ENCODE peak calls at places on chromosome 21, in seven cellular contexts. J is OCI-LY7, X is fibroblast of lung, I is lung, F is transverse colon, Z is heart right ventricle, K is psoas muscle. M is an unnamed sample. For H3K9me3, the result is how much of the 10 kb centered on the place peaks cover.

GRCh38 chr21:35095859-35096291 is 46.8 kb upstream of the RUNX1 start:
- DNase-seq in F (no peak), Z (no peak), J (no peak), I (no peak), X (peak), K (no peak), M (no peak)

GRCh38 chr21:18840239-18840638 is 436.7 kb upstream of the TMPRSS15 start:
- DNase-seq in F (no peak), X (no peak), K (no peak), Z (no peak), J (peak), I (no peak), M (no peak)

GRCh38 chr21:41678944-41679343 is 87.9 kb downstream of the RIPK4 start:
- DNase-seq in Z (peak), F (peak), I (peak), J (no peak), K (peak), X (peak), M (no peak)

GRCh38 chr21:15222711-15223110 is 157.9 kb upstream of the NRIP1 start:
- DNase-seq in Z (no peak), F (no peak), K (no peak), X (no peak), J (no peak), I (no peak), M (no peak)

GRCh38 chr21:41765393-41765950 is 1.4 kb downstream of the RIPK4 start:
- DNase-seq in F (no peak), J (no peak), K (no peak), Z (no peak), I (no peak), X (no peak), M (no peak)

GRCh38 chr21:14403681-14404318 is 20.9 kb upstream of the HSPA13 start:
- DNase-seq in F (no peak), J (peak), I (no peak), K (no peak), Z (no peak), X (peak), M (peak)

GRCh38 chr21:42678118-42678430 is 24.7 kb downstream of the PDE9A start:
- DNase-seq in Z (no peak), J (no peak), K (no peak), I (no peak), F (no peak), X (no peak), M (no peak)

GRCh38 chr21:16181024-16181423 is 451.2 kb downstream of the USP25 start:
- DNase-seq in I (no peak), J (no peak), X (peak), Z (no peak), F (no peak), K (no peak), M (no peak)

GRCh38 chr21:35014302-35015044 is 34.6 kb downstream of the RUNX1 start:
- DNase-seq in F (no peak), K (no peak), Z (no peak), J (no peak), X (no peak), I (no peak), M (no peak)

GRCh38 chr21:38768385-38769071 is 37.2 kb upstream of the ETS2 start:
- DNase-seq in Z (no peak), X (peak), I (no peak), K (no peak), J (peak), F (no peak), M (peak)

DNA sequence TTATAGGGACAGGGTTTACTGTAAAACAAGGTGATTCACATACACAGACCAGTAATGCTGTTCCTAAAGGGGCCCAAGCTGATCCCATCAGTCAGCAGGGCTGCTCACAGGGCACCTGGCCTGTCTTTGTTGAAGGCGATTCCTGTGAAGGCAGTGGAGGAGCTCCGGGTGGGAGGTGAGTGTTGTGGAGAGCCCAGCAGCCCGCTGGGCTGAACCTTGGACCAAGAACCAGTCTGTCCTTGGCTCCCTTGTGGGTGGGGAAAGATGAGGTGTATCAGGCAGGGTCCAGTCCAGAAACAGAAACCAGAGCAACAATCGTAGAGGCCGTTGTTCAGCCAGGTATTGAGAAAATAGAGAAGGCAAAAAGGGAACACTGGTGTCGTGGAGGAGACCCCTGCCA is 12.5 kb downstream of the PDXK start:
- DNase-seq in X (no peak), K (no peak), Z (no peak), F (no peak), J (no peak), I (no peak), M (no peak)
- H3K9me3 ChIP-seq in X (under half), K (under half), Z (under half), F (under half), J (under half), I (under half), M (under half)

DNA sequence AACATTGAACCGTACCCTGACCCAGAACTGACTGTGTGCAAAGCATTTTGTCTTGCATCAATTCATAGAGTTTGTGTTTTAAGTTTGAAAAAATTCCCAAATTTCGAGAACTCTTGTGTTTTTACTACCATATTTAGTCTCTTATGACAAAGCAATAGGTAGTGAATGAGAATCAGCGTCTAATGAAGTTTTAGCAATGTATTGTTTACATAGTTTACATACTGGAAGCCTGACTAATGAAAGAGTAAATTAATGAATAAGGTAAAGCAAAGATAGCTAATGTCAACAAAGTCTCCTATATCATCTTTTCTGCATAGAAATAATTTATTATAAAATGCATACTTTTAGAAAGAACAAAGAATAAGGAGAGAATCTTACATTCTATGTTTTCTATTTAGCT is 1943.6 kb downstream of the NCAM2 start:
- DNase-seq in J (no peak), I (no peak), Z (no peak), K (no peak), F (no peak), X (no peak), M (no peak)
- H3K9me3 ChIP-seq in J (under half), I (under half), Z (under half), K (under half), F (under half), X (under half), M (under half)

DNA sequence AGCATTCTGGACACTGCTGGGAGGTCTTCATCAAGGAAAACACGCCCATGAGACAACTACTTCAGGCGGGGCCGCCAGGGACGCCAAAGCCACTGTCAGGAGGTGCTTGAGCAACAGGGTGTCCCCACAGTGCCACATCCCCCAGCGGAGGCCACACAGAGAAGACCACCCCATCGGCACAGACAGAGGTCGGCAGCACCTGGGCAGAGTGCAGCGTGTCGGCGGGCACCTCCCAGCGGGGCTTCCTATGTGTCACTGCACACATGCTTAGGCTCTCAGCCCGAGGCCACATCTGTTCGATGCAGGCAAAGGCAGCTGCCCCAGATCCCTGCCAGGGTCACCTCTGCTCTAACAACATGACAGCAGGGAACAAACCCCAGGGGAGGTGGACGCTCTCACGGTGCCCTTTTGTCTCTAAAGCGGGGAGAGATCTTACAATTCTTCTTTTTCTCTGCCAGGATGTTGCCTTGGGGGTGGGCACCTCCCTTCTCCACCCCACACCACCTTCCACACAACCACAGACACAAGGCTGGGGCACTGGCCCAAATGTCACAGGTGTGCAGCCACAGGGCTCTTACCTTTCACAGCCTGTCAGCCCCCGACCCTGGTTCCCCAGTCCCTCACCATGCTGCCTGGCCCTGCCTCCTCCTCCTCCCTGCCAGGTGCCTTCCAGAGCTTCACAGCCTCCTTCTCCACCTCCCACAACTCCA is 4.2 kb downstream of the KRTAP10-8 start:
- DNase-seq in K (no peak), J (no peak), Z (no peak), X (no peak), I (no peak), F (no peak), M (no peak)
- H3K9me3 ChIP-seq in K (under half), J (under half), Z (under half), X (under half), I (under half), F (under half), M (under half)

DNA sequence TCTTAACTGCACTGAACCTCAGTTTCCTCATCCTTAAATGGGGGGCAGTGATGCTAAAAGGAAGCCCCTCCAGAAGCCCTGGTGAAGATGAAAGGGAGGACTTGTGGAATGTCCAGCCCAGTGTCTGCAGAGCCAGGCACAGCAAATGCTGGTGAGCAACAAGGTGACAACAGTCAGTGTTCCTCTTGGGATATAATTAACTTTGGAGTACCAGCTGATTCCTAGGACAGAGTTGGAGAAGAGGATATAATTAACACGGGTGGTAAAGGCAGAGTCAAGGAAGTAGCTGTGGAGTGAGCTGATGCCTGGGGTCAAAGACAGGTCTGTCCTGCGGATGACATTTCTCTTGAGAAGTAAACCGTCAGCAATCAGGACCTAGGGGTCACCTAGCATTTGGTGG is 60.7 kb upstream of the MRPS6 start:
- DNase-seq in X (no peak), J (no peak), Z (no peak), I (no peak), K (no peak), F (no peak), M (no peak)
- H3K9me3 ChIP-seq in X (under half), J (under half), Z (half or more), I (under half), K (under half), F (under half), M (under half)

DNA sequence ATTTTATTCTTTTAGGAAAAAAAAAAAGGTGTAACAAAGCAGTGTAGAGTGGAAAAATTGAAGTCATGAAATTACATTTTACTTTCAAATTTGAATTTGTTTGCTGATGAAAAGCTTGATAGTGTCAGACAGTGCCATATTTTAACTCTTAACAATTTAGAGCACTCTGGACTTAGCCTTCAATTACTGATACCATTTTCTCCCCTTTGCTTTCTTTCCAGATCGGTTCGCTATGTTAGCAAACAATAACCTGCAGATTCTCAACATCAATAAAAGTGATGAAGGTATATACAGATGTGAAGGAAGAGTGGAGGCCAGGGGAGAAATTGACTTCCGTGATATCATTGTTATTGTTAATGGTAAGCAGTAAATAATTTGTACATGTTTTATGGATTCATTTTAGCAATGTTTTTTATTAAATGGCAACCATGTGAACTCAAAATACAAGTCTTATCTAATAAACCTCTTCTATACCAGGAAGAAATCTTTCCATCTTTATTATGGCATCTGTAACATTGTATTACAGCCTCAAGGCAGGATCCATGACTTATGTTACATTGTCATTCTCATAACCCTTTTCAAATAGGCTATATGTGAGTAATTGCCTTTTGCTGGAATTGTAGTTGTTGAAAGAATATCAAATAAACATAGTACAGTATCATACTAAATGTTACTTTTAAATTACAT is 293.8 kb downstream of the NCAM2 start:
- DNase-seq in K (no peak), X (no peak), J (no peak), Z (no peak), I (no peak), F (no peak), M (no peak)
- H3K9me3 ChIP-seq in K (under half), X (under half), J (under half), Z (under half), I (under half), F (under half), M (under half)

DNA sequence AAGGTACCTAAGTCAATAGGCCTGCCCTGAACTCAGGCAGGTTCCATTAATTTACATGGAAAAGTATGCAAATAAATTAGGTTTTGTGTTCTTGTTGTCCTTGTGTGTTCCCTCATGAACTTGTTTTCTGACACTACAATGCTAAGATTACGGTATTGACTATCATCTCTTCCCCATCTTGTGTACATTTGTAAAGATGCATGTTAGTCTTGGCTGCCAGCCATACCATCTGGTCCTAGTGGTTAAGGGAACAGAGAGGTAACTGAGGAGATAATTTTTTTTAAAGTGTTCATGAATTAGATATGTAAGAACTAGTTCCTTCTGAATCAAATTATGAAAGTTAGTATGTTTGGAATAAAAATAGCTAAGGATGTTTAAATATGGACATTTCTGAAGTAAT is 167.6 kb upstream of the ADAMTS5 start:
- DNase-seq in X (peak), Z (no peak), F (no peak), J (no peak), I (no peak), K (no peak), M (no peak)
- H3K9me3 ChIP-seq in X (under half), Z (under half), F (under half), J (under half), I (under half), K (under half), M (under half)

GRCh38 chr21:24014381-24014780 is 1592.9 kb downstream of the MRPL39 start:
- DNase-seq in J (no peak), Z (no peak), K (no peak), I (no peak), F (no peak), X (no peak), M (no peak)
- H3K9me3 ChIP-seq in J (under half), Z (under half), K (under half), I (under half), F (under half), X (under half), M (under half)

DNA sequence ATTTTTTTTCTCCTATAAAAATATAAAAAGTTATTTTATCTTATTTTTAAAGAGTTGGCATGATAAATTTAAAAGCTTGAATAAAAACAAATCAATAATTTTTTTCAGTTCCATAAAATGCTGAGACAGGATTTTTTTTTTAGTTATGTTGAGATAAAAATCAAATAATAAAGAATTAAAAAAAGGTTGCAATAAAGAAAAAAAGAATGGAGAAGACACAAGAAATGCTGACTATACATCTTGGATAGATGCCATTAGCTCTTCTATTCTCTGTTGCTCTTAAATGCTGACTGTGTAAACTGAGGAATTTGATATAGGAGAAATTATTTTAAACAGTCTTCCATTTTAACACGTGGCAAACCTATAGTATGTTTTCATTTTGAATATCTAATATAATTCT is 2298.5 kb downstream of the MRPL39 start:
- DNase-seq in I (no peak), J (no peak), F (no peak), K (no peak), Z (no peak), X (no peak), M (no peak)
- H3K9me3 ChIP-seq in I (under half), J (under half), F (under half), K (under half), Z (under half), X (under half), M (under half)

GRCh38 chr21:27586986-27587385 is 620.1 kb upstream of the ADAMTS5 start:
- DNase-seq in J (no peak), Z (no peak), K (no peak), X (no peak), F (no peak), I (no peak), M (no peak)

GRCh38 chr21:27586326-27586725 is 619.4 kb upstream of the ADAMTS5 start:
- DNase-seq in F (no peak), X (no peak), J (no peak), K (no peak), I (no peak), Z (no peak), M (no peak)

DNA sequence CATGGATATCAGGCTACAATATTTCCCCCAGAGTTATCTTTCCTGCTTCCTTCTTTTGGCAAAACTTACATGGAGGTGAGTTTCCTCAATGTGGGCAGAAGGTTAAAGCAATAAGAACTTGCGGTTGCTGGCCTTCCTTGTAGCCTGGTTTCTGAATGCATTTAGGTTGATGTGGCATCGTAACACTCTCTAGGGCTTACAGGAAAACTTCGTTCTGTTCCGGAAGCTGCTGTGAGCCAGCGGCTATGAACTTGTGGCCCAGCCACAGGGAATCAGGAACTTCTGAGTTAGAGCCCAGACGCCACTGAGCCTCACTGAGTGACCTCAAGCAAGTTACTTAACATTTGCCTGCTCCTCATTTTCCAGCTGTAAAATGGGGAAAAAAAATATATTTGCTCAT is 623.4 kb upstream of the ADAMTS5 start:
- DNase-seq in F (no peak), X (peak), Z (peak), K (peak), I (no peak), J (no peak), M (no peak)
- H3K9me3 ChIP-seq in F (under half), X (under half), Z (under half), K (under half), I (under half), J (under half), M (under half)

M was measured in CD4-positive, CD25-positive, alpha-beta regulatory T cell.